ENCODE peak calls at places on chromosomes 3 and 15, in four cellular contexts. B is H9, K is mesendoderm, L is H1. G is an unnamed sample.

GRCh38 chr3:59212128-59212764 is 162.4 kb upstream of the CFAP20DC start:
- DNase-seq in L (no peak), K (peak), B (no peak), G (peak)

GRCh38 chr15:51229907-51230328 is 108.5 kb downstream of the CYP19A1 start:
- DNase-seq in K (peak), L (no peak), B (no peak), G (peak)

GRCh38 chr3:109545746-109546145 is 208.4 kb upstream of the DPPA4 start:
- DNase-seq in K (no peak), L (no peak), B (no peak), G (no peak)

GRCh38 chr15:47620960-47621681 is 96.2 kb upstream of the SEMA6D start:
- DNase-seq in B (no peak), L (no peak), K (no peak), G (peak)

GRCh38 chr3:179837374-179837773 is 184.5 kb downstream of the USP13 start:
- DNase-seq in L (no peak), K (peak), B (no peak), G (peak)

GRCh38 chr3:102194001-102194400 is 240.8 kb upstream of the ZPLD1 start:
- DNase-seq in B (no peak), K (no peak), L (no peak), G (no peak)

GRCh38 chr3:71064288-71064975 is 519.1 kb downstream of the FOXP1 start:
- DNase-seq in K (peak), L (peak), B (no peak), G (peak)

GRCh38 chr15:71153823-71154524 is 38.7 kb downstream of the THSD4 start:
- DNase-seq in K (peak), L (no peak), B (no peak), G (no peak)

GRCh38 chr15:80984856-80985255 is 4.8 kb downstream of the MESD start:
- DNase-seq in K (no peak), L (no peak), B (no peak), G (no peak)

GRCh38 chr3:155984791-155985417 is 114.5 kb downstream of the GMPS start:
- DNase-seq in K (peak), B (no peak), L (no peak), G (no peak)

GRCh38 chr15:98666441-98666840 is 18.1 kb downstream of the IGF1R start:
- DNase-seq in K (no peak), B (no peak), L (peak), G (no peak)
- H4K5ac ChIP-seq in K (no peak), B (no peak), L (no peak), G (no peak)

DNA sequence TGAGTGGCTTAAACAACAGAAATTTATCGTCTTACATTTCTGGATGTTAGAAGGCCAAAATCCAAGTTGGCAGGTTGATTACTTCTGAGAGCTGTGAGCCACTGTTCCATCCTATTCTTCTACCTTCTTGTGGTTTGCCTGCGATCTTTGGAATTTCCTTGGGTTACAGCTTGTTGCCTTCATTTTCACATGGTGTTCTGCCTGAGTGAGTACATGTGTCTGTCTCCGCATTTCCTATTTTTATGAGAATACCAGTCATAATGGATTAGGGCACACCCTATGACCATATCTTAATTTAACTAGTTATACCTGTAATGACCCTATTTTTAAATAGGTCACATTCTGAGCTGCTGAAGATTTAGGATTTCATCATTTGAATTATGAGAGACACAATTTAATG is 294.3 kb downstream of the CNTN4 start:
- DNase-seq in L (no peak), B (no peak), K (no peak), G (no peak)
- H4K5ac ChIP-seq in L (no peak), B (no peak), K (no peak), G (no peak)

DNA sequence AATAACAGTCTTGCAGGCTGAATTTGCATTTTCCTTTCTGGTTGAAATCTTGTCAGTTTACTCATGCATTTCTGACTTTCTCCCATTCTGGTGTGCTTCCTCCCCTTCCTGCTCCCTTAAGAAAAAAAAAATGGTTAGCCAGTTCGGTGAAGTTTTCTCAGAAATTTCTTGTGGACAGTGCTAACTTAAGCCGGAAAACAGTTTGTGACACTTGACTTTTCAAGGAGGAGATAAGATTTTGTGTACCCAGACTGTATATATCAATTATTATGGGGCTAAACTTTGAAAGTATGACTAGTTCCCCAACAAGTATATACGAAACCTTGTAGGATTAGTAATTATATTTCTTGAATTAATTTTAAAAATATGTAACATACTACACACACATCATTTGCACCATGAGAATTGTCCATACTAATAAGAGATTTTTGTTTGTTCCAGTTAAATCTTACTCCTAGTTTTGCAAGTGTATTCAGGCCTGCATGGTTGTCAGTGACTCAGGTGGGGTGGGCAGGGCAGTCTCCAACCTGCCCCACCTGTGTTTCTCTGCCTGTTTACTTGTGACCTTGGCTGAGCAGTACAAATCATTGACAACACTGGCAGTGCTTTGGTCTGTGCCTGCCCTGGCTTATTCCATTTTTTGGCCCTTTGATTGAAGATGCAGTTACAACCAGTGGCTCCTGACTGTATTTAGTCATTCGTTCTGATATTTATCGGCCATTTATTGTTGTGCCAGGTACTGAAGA is 19.1 kb downstream of the UBE2E1 start:
- DNase-seq in K (no peak), B (no peak), L (no peak), G (no peak)
- H4K5ac ChIP-seq in K (no peak), B (no peak), L (no peak), G (no peak)

GRCh38 chr15:64842986-64843561 is 1.4 kb downstream of the PLEKHO2 start:
- DNase-seq in B (no peak), K (peak), L (no peak), G (peak)

GRCh38 chr15:64845183-64845611 is 3.5 kb downstream of the PLEKHO2 start:
- DNase-seq in B (no peak), L (no peak), K (no peak), G (no peak)

GRCh38 chr15:64842099-64842940 is 605 bp downstream of the PLEKHO2 start:
- DNase-seq in B (no peak), L (no peak), K (peak), G (peak)

GRCh38 chr15:64844576-64845140 is 2.9 kb downstream of the PLEKHO2 start:
- DNase-seq in K (no peak), L (no peak), B (peak), G (no peak)

DNA sequence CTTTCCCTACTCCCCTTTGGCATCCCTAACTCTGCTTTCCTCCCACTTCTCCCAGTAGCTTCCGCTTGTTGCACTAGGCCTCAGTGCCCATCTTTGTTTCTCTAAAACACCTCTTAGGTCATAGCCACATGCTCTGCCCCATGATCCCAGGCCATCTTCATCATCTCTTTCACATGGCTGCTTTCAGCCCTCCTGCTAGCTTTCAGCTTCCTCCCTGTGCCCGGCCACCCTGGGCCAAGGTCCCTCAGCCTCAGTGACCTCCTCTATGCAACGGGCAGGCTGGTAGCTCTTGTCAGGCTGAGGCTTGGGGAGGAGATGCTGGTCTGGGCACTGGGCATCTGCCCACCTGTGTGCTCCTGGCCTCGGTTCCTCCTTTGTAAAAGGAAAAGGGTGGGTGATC is 2.3 kb downstream of the PLEKHO2 start:
- DNase-seq in L (no peak), B (no peak), K (no peak), G (no peak)
- H4K5ac ChIP-seq in L (no peak), B (no peak), K (no peak), G (no peak)

DNA sequence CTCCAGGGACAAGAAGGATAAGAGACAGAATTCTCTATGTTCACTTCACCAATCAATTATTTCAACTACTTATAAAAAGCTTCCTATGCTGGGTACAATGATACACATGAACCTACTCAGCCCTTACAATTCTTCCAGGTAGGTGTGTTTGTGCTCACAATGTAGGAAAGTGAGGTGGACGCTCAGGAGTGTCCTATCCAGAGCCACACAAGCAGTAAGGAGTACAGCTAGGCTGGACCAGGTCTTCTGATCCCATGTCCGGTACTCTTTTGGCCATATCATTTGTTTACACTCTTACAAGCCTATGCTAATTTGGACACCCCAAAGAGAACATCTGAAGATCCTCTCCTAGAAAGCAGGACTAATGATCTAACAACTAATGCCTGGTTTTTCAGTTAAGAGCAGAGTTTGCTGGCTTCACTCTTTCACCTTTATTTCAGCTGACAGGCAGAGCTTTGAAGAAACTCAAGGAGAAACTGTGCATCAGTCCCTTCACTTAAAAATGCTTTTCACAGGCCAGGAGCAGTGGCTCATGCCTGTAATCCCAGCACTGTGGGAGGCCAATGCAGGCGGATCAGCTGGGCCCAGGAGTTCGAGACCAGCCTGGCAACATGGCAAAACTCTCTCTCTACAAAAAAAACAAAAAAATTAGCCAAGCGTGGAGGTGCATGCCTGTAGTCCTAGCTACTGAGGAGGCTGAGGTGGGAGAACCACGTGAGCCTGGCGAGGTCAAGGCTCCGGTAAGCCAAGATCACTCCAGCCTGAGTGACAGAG is 27.5 kb downstream of the IGF2BP2 start:
- DNase-seq in L (no peak), B (no peak), K (no peak), G (no peak)
- H4K5ac ChIP-seq in L (no peak), B (no peak), K (no peak), G (no peak)

GRCh38 chr3:171013822-171014748 is 12.4 kb downstream of the SLC2A2 start:
- DNase-seq in L (no peak), K (no peak), B (no peak), G (no peak)

GRCh38 chr3:171007316-171007715 is 19.2 kb downstream of the SLC2A2 start:
- DNase-seq in K (no peak), B (no peak), L (no peak), G (no peak)

GRCh38 chr3:171011536-171012336 is 14.8 kb downstream of the SLC2A2 start:
- DNase-seq in K (no peak), L (no peak), B (no peak), G (no peak)

GRCh38 chr3:171005648-171006047 is 20.9 kb downstream of the SLC2A2 start:
- DNase-seq in B (no peak), K (no peak), L (no peak), G (no peak)

DNA sequence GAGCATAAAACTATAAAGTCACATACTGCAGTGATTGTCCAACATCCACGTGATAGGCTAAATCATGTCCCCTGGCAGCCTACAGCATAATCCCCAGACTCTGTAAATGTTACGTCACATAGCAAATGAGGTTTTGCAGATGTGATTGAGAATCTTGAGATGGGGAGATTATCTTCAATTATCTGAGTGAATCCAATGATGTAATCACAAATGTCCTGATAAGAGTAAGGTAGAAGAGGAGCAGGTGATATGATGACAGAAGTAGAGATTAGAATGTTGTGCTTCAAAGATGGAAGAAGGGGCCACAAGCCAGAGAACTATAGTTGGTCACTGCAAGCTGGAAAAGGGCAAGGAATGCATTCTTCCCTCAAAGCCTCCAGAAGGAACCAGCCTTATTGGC is 15.4 kb downstream of the SLC2A2 start:
- DNase-seq in B (no peak), K (peak), L (no peak), G (no peak)
- H4K5ac ChIP-seq in B (no peak), K (no peak), L (no peak), G (no peak)

DNA sequence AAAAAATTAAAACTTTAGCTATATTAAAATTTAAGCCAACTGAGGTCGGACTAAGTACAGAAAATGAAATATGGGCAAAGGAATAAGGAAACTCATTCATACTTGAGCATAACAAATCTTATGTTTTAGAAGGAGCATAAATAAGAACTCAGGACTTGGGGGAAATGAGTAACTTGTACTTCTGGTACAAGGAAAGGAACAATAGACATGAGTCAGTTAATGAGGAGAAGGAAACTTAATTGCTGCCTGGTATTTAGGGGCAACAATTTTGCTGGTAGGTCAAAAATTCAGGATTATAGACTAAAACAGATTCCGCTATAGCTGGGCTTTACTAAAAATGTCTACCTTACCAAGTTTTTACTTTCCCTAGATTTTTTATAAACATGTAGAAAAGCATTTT is 113.1 kb downstream of the MYO5A start:
- DNase-seq in K (no peak), L (no peak), B (no peak), G (no peak)
- H4K5ac ChIP-seq in K (no peak), L (no peak), B (no peak), G (no peak)

GRCh38 chr3:126414961-126415660 is 20.4 kb downstream of the CFAP100 start:
- DNase-seq in K (no peak), B (no peak), L (no peak), G (no peak)
- H4K5ac ChIP-seq in K (no peak), B (no peak), L (no peak), G (no peak)

GRCh38 chr3:120100711-120101110 is 6.5 kb upstream of the GSK3B start:
- DNase-seq in K (no peak), L (no peak), B (no peak), G (peak)
- H4K5ac ChIP-seq in K (no peak), L (no peak), B (no peak), G (no peak)